ENCODE peak calls at places on chromosomes 3 and 15, in four cellular contexts. I is GM12878, P is esophagus squamous epithelium, D is heart left ventricle. W is an unnamed sample.

GRCh38 chr3:46573701-46574100 is 7.6 kb upstream of the LRRC2 start:
- DNase-seq in I (no peak), P (no peak), D (no peak), W (no peak)

GRCh38 chr3:149581681-149582349 is 76.0 kb downstream of the WWTR1 start:
- DNase-seq in I (no peak), P (no peak), D (peak; percentile 64), W (no peak)

GRCh38 chr3:160260587-160261270 is 35.5 kb downstream of the C3orf80 start:
- DNase-seq in I (no peak), P (no peak), D (no peak), W (no peak)

GRCh38 chr3:129975332-129976090 is 991 bp downstream of the TRH start:
- DNase-seq in I (no peak), P (no peak), D (no peak), W (no peak)

GRCh38 chr3:53350652-53351051 is 3.3 kb upstream of the DCP1A start:
- DNase-seq in I (no peak), P (no peak), D (no peak), W (no peak)

GRCh38 chr3:162845918-162846317 is 1349.3 kb downstream of the OTOL1 start:
- DNase-seq in I (no peak), P (no peak), D (no peak), W (no peak)

GRCh38 chr15:74156678-74157411 is 16.7 kb upstream of the ISLR start:
- DNase-seq in I (no peak), P (no peak), D (peak; percentile 69), W (no peak)

GRCh38 chr3:169607909-169608308 is 55.6 kb downstream of the MECOM start:
- DNase-seq in I (no peak), P (no peak), D (no peak), W (no peak)

GRCh38 chr15:46766021-46766420 is 951.3 kb upstream of the SEMA6D start:
- DNase-seq in I (no peak), P (no peak), D (no peak), W (no peak)

GRCh38 chr3:11138371-11138770 is 15.9 kb upstream of the HRH1 start:
- DNase-seq in I (no peak), P (no peak), D (no peak), W (no peak)

GRCh38 chr3:194575484-194576210 is 57.6 kb downstream of the TMEM44 start:
- DNase-seq in I (no peak), P (no peak), D (peak; percentile 56), W (no peak)

GRCh38 chr3:10189557-10190374 is 25.0 kb downstream of the IRAK2 start:
- DNase-seq in I (peak; percentile 39), P (peak; percentile 38), D (peak; percentile 90), W (no peak)

GRCh38 chr3:108319428-108320053 is 23.2 kb downstream of the HHLA2 start:
- DNase-seq in I (no peak), P (no peak), D (no peak), W (no peak)

GRCh38 chr3:152298393-152299242 is 29.9 kb downstream of the MBNL1 start:
- DNase-seq in I (peak; percentile 74), P (peak; percentile 5), D (peak; percentile 52), W (no peak)

GRCh38 chr3:13213911-13214846 is 140.9 kb upstream of the IQSEC1 start:
- DNase-seq in I (no peak), P (no peak), D (no peak), W (no peak)

GRCh38 chr3:99883693-99884092 is 66.0 kb downstream of the CMSS1 start:
- DNase-seq in I (no peak), P (no peak), D (no peak), W (no peak)

GRCh38 chr3:131231710-131232348 is 149.7 kb upstream of the NUDT16 start:
- DNase-seq in I (no peak), P (no peak), D (no peak), W (no peak)

GRCh38 chr3:61564405-61565059 is 3.2 kb downstream of the PTPRG start:
- DNase-seq in I (no peak), P (no peak), D (peak; percentile 90), W (peak; percentile 70)

GRCh38 chr15:43776101-43776717 is 557 bp downstream of the ELL3 start:
- DNase-seq in I (peak; percentile 66), P (peak; percentile 19), D (no peak), W (no peak)

GRCh38 chr15:86021281-86022264 is 58.1 kb upstream of the AGBL1 start:
- DNase-seq in I (no peak), P (no peak), D (no peak), W (peak; percentile 26)

GRCh38 chr15:93359780-93360161 is 270.8 kb upstream of the RGMA start:
- DNase-seq in I (no peak), P (no peak), D (no peak), W (no peak)

GRCh38 chr15:69415381-69415780 is 1.2 kb downstream of the KIF23 start:
- DNase-seq in I (no peak), P (no peak), D (no peak), W (no peak)

GRCh38 chr15:31330836-31331235 is 4.2 kb downstream of the KLF13 start:
- DNase-seq in I (no peak), P (no peak), D (no peak), W (no peak)

GRCh38 chr15:49044761-49045571 is 1.3 kb downstream of the SECISBP2L start:
- DNase-seq in I (no peak), P (no peak), D (no peak), W (no peak)

GRCh38 chr3:69104585-69104984 is 17.8 kb downstream of the LMOD3 start:
- DNase-seq in I (no peak), P (no peak), D (no peak), W (no peak)

GRCh38 chr3:188320757-188321156 is 166.8 kb downstream of the LPP start:
- DNase-seq in I (no peak), P (no peak), D (no peak), W (peak; percentile 33)

GRCh38 chr3:40398346-40398745 is 11.4 kb downstream of the ENTPD3 start:
- DNase-seq in I (no peak), P (no peak), D (no peak), W (no peak)

GRCh38 chr3:150594150-150594549 is 9.0 kb upstream of the SELENOT start:
- DNase-seq in I (no peak), P (no peak), D (no peak), W (no peak)

GRCh38 chr3:16181361-16181760 is 6.9 kb downstream of the GALNT15 start:
- DNase-seq in I (no peak), P (no peak), D (peak; percentile 69), W (peak; percentile 33)

GRCh38 chr3:128881576-128881975 is 2.2 kb downstream of the ACAD9 start:
- DNase-seq in I (no peak), P (no peak), D (no peak), W (no peak)

GRCh38 chr3:128878556-128879124 is 780 bp upstream of the ACAD9 start:
- DNase-seq in I (peak; percentile 8), P (no peak), D (peak; percentile 41), W (peak; percentile 64)

GRCh38 chr3:128878011-128878457 is 1.4 kb upstream of the ACAD9 start:
- DNase-seq in I (no peak), P (no peak), D (no peak), W (no peak)

GRCh38 chr3:128879991-128880390 is 571 bp downstream of the ACAD9 start:
- DNase-seq in I (no peak), P (no peak), D (no peak), W (peak; percentile 17)

GRCh38 chr3:128879125-128879969 is at the start of gene ACAD9:
- DNase-seq in I (peak; percentile 97), P (peak; percentile 72), D (peak; percentile 98), W (peak; percentile 98)
- TF ChIP-seq POLR2A in I (peak; percentile 96), P (peak; percentile 92), D (no peak), W (peak; percentile 75)

DNA sequence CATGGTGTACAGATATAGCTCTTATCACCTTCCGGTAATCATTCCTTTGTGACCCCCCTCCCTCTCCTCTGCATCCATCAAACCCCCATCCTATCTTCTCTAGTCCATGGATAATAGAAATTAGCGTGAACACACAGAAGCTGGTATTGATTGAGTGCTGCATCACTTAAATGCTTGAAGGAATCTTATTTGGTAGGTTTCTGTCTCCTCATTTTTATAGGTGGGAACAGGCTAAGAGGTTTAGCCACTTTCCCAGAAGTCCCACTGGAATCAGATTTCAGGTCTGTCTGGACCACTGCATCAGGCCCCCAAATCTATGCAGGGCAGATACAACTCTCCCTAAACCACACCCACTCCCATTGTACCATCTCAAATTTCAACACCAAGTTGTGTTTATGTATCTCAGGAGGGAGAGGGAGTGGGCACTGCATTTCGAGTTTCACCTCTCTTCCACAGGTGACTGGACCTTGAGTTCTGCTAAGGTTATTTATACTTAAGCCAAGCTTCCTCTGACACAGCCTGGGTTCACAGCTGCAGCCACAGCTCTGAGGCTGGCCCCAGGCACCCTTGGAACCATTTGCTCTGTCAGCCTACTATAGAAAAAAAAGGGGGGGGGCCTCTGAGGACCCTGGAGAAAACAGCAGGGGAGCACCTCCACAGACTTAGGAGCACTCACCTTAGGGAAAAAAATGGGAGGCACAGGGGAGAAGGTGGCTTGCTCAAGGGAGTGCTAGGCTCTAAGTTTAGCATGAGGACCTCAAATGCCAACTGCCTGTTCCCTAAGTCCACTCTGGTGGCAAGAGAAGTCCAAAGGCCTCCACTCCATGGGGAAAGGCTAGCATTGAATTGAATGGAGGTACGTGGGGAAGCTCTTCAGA is 2.1 kb upstream of the NMB start:
- DNase-seq in I (no peak), P (no peak), D (no peak), W (no peak)
- TF ChIP-seq POLR2A in I (no peak), P (no peak), D (no peak), W (no peak)

GRCh38 chr3:57557088-57557537 is 1.0 kb downstream of the PDE12 start:
- DNase-seq in I (no peak), P (no peak), D (no peak), W (no peak)
- TF ChIP-seq POLR2A in I (peak; percentile 71), P (no peak), D (no peak), W (no peak)

DNA sequence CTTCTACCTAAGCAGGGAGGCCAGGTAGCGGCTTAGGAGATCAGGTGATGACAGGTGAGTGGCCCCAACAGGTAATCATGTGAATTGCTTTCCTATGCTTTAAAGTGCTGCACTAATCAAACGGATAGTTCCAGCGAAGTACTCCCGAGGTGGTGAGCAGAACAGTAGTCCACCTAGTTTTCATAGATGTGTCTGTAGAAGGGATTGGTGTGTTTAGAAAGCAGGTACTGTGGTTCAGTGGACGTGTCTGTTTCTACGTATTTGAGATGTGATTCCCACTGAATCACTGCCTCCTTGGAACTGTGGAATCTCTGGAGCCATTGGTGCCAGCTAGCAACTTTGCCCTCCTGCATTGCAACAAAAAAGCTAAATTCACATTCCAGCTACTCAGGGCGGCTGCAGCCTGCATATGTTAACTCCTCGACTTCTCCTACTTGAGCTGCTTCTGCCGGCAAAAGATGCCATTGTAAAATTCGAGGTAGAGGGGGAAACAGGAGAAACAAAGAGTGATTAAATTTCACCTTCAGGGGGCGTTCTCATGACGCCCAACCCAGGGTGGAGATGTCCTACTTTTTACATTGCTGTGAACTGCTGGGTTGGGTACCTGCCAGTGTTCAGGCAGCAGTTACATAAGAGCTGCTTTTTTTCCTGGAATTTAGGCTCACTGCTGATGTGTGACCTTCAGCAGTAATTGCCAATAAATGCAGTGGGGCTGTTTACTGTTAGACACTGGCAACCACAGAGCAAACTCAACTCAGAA is 227.3 kb downstream of the ITPR1 start:
- DNase-seq in I (no peak), P (no peak), D (peak; percentile 78), W (peak; percentile 15)
- TF ChIP-seq POLR2A in I (no peak), P (no peak), D (no peak), W (no peak)

GRCh38 chr3:25785826-25786225 is 2.6 kb upstream of the NGLY1 start:
- DNase-seq in I (no peak), P (no peak), D (no peak), W (peak; percentile 47)

GRCh38 chr3:25789209-25789595 is 688 bp upstream of the OXSM start:
- DNase-seq in I (no peak), P (no peak), D (no peak), W (no peak)

GRCh38 chr3:25784971-25785370 is 1.7 kb upstream of the NGLY1 start:
- DNase-seq in I (no peak), P (no peak), D (no peak), W (no peak)

GRCh38 chr3:25787689-25788088 is 2.2 kb upstream of the OXSM start:
- DNase-seq in I (no peak), P (no peak), D (no peak), W (no peak)

GRCh38 chr3:25789596-25790556 is at the start of gene OXSM:
- DNase-seq in I (peak; percentile 93), P (peak; percentile 25), D (peak; percentile 97), W (peak; percentile 75)
- TF ChIP-seq POLR2A in I (peak; percentile 91), P (peak; percentile 59), D (no peak), W (peak; percentile 87)

W was measured in H54.